ENCODE peak calls at places on chromosomes 5 and 9, in seven cellular contexts. V, N, Q, F, O, X and B are unnamed samples.

GRCh38 chr5:157574456-157575095 is 999 bp downstream of the ADAM19 start:
- DNase-seq in V (no peak), N (no peak), Q (no peak), F (no peak), O (no peak), X (no peak), B (no peak)

GRCh38 chr9:34646211-34647083 is at the start of gene GALT:
- DNase-seq in V (peak; percentile 98), N (peak; percentile 73), Q (peak; percentile 97), F (peak; percentile 99), O (peak; percentile 50), X (peak; percentile 92), B (peak; percentile 97)

GRCh38 chr9:129283705-129284606 is 105.9 kb upstream of the IER5L start:
- DNase-seq in V (no peak), N (no peak), Q (peak; percentile 11), F (peak; percentile 48), O (no peak), X (peak; percentile 10), B (no peak)

GRCh38 chr5:101306391-101307137 is 403.5 kb upstream of the ST8SIA4 start:
- DNase-seq in V (no peak), N (peak; percentile 18), Q (no peak), F (no peak), O (no peak), X (no peak), B (no peak)

GRCh38 chr9:114467910-114468309 is 37.4 kb downstream of the WHRN start:
- DNase-seq in V (no peak), N (no peak), Q (no peak), F (no peak), O (no peak), X (no peak), B (no peak)

GRCh38 chr9:136267261-136268111 is 21.9 kb upstream of the QSOX2 start:
- DNase-seq in V (peak; percentile 84), N (peak; percentile 58), Q (peak; percentile 50), F (peak; percentile 95), O (peak; percentile 58), X (peak; percentile 44), B (peak; percentile 77)

GRCh38 chr5:177194278-177194677 is 60.7 kb downstream of the NSD1 start:
- DNase-seq in V (no peak), N (peak; percentile 95), Q (no peak), F (no peak), O (no peak), X (no peak), B (no peak)

GRCh38 chr5:33524476-33524875 is 83.7 kb downstream of the TARS1 start:
- DNase-seq in V (no peak), N (no peak), Q (no peak), F (no peak), O (no peak), X (no peak), B (no peak)

GRCh38 chr5:140321796-140322195 is 18.9 kb upstream of the PFDN1 start:
- DNase-seq in V (no peak), N (no peak), Q (no peak), F (no peak), O (no peak), X (peak; percentile 32), B (no peak)
- H3K4me1 ChIP-seq in V (no peaks in the 10 kb centered on the region), N (peaks cover 48% of the 10 kb centered on the region), Q (peaks cover 51% of the 10 kb centered on the region), F (peaks cover 20% of the 10 kb centered on the region), O (no peaks in the 10 kb centered on the region), X (no peaks in the 10 kb centered on the region), B (no peaks in the 10 kb centered on the region)

DNA sequence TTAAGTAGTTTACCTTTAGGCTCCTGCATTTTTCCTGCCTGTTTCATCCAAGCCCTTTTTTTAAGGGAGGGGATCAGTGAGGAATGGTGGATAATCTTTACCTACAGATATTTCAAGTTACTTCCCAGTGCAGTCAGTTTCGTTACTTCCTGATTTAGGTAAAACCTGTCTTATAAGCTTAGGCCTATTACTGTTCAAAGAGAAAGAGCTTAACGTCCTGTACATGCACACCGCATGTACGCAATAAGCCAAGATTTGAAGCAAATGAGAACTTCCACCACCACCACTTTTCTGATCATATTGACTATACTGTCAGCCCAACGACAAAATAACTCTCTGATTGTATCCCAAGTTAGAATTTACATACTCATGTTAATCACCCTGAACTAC is 5.2 kb downstream of the NFIB start:
- DNase-seq in V (no peak), N (no peak), Q (no peak), F (no peak), O (no peak), X (no peak), B (no peak)
- H3K4me3 ChIP-seq in V (no peak overlapping the region), N (peak overlapping the region; percentile 3), Q (no peak overlapping the region), F (no peak overlapping the region), O (no peak overlapping the region), X (peak overlapping the region; percentile 83), B (no peak overlapping the region)

DNA sequence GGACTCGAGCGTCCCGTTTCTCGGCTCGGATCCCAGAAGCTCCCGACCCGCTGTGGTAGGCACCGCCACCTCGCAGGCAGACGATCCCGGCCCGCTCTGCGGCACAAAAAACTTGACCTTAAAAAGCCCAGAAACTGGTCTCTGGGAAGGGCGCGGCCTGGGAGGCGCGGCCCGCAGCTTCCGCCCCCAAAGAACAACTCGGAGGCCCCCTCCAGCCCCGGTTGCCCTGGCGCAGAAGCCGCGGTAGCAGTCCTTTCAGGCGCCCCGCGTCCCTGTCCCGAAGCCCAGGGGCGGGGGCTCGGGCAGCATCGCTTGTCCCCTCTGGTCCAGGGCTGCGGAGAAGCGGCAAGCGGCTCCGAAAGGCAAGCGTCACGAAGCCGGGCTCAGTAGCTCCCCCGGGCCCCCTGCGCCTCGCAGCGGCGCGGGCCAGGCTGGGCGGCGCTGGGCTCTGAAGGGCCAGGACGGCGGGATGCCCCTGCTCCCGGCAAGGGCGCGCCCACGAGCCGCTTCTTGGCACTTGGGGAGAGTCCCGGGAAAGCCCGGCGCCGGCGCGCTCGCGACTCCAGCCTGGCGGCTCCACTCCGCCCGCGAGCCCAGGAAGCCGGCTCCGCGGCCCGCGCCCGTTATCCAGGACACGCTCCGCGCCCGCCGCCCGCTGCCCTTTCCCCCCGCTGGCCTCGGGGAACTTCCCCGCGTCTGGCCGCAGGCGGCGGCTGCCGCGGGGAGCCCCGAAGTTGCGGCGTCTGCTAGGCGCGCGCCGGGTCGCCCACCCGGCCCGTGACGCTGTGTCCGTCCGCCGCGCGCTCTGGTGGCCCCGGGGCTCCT is at the start of gene GCNT4:
- DNase-seq in V (peak; percentile 62), N (peak; percentile 38), Q (no peak), F (peak; percentile 86), O (no peak), X (no peak), B (peak; percentile 17)
- H3K4me1 ChIP-seq in V (peaks cover 63% of the 10 kb centered on the region), N (peaks cover 21% of the 10 kb centered on the region), Q (peaks cover 23% of the 10 kb centered on the region), F (peaks cover 15% of the 10 kb centered on the region), O (peaks cover 10% of the 10 kb centered on the region), X (no peaks in the 10 kb centered on the region), B (peaks cover 39% of the 10 kb centered on the region)

GRCh38 chr9:117687532-117687931 is 16.7 kb upstream of the TLR4 start:
- DNase-seq in V (no peak), N (no peak), Q (no peak), F (no peak), O (no peak), X (no peak), B (no peak)
- H3K4me3 ChIP-seq in V (no peak overlapping the region), N (no peak overlapping the region), Q (no peak overlapping the region), F (no peak overlapping the region), O (no peak overlapping the region), X (no peak overlapping the region), B (no peak overlapping the region)

GRCh38 chr9:120914410-120914809 is 12.2 kb downstream of the TRAF1 start:
- DNase-seq in V (no peak), N (no peak), Q (no peak), F (no peak), O (no peak), X (no peak), B (no peak)
- H3K4me1 ChIP-seq in V (peaks cover 68% of the 10 kb centered on the region), N (peaks cover 8% of the 10 kb centered on the region), Q (peaks cover 55% of the 10 kb centered on the region), F (no peaks in the 10 kb centered on the region), O (peaks cover 3% of the 10 kb centered on the region), X (peaks cover 3% of the 10 kb centered on the region), B (peaks cover 60% of the 10 kb centered on the region)

GRCh38 chr9:88995205-88995604 is 3.9 kb downstream of the S1PR3 start:
- DNase-seq in V (no peak), N (no peak), Q (no peak), F (no peak), O (no peak), X (no peak), B (no peak)
- H3K4me3 ChIP-seq in V (no peak overlapping the region), N (no peak overlapping the region), Q (no peak overlapping the region), F (no peak overlapping the region), O (no peak overlapping the region), X (no peak overlapping the region), B (no peak overlapping the region)

DNA sequence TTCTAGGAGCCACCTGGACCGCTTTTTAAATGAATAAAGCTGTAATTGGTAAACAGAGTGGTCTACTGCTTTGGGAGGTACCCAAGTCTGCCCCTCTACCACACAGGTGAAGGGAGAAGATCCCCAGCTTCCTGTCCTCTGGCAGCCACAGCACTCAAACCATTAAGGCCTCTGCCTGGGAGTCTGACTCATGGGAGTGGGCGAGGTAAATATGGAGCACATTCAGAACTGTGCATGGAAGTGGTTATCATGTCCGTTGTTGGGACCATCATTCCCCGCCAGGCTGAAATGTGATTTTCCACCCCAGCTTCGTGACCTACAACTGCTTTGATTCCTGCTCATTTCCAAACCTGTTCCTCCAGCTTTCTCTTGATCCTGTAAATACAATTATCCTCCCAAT is 59.5 kb upstream of the ALDH1B1 start:
- DNase-seq in V (no peak), N (peak; percentile 14), Q (no peak), F (no peak), O (no peak), X (no peak), B (no peak)
- H3K4me1 ChIP-seq in V (no peaks in the 10 kb centered on the region), N (no peaks in the 10 kb centered on the region), Q (peaks cover 16% of the 10 kb centered on the region), F (peaks cover 18% of the 10 kb centered on the region), O (peaks cover 1% of the 10 kb centered on the region), X (no peaks in the 10 kb centered on the region), B (no peaks in the 10 kb centered on the region)

DNA sequence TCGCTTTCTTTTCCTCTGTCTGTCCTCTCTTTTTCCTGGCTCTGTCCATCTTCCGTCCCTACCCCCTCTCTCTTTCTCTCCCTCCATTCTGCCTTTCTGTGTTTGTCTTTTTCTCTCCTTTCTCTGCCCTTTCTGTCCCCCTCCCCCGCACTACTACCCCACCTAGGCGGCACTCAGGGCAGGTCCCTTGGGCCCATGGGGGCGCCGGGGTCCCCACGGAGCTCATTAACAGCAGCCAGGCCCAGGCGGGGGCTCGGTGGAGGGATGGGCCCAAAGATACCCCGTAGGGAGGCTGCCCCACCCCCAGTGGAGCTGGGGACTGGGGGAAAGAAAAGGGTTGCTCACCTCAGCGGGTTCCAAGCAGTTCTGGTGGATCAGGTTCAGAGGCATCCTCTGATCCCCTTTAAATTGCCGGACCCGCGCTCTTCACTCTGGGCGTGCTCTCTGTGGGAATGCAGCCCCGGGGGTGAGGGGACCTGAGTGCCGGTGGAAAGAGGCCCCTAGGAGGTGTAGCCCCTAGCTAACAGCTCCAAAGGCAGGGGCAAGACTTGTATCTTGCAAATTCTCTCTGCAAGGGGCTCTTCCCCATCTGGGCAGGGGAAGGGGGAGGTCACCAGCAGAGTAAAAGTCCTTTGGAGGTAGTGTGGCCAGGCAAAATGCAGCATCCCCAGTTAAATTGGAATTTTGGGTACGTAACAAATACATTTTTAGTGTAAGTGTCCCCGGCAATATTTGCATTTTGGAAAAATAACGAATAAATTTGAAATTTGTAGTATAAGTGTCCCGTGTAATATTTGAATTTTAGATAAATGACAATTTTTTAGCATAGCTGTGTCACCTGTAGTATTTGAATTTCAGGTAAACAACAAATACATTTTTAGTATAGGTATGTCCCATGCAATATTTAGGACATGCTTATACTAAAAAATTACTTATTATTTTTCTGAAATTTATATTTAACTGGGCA is 7.4 kb downstream of the LHX2 start:
- DNase-seq in V (no peak), N (no peak), Q (no peak), F (no peak), O (no peak), X (no peak), B (no peak)
- H3K4me3 ChIP-seq in V (no peak overlapping the region), N (no peak overlapping the region), Q (no peak overlapping the region), F (no peak overlapping the region), O (peak overlapping the region; percentile 2), X (peak overlapping the region; percentile 25), B (no peak overlapping the region)